ENCODE peak calls at places on chromosome 11, in nine cellular contexts. U, D, Z, Q, Y, L, O, J and I are unnamed samples. For H3K9me3, the result is how much of the 10 kb centered on the place peaks cover.

GRCh38 chr11:66365711-66366619 is 5.6 kb downstream of the SLC29A2 start:
- DNase-seq in U (no peak), D (no peak), Z (no peak), Q (no peak), Y (no peak), L (no peak), O (no peak), J (no peak), I (no peak)

GRCh38 chr11:64970731-64971151 is 1.2 kb downstream of the MAJIN start:
- DNase-seq in U (peak), D (no peak), Z (no peak), Q (peak), Y (no peak), L (no peak), O (no peak), J (no peak), I (no peak)

GRCh38 chr11:69859275-69859934 is 40.2 kb upstream of the FGF3 start:
- DNase-seq in U (no peak), D (no peak), Z (no peak), Q (peak), Y (no peak), L (no peak), O (no peak), J (no peak), I (no peak)

GRCh38 chr11:19242184-19242932 is 1.6 kb upstream of the E2F8 start:
- DNase-seq in U (no peak), D (no peak), Z (no peak), Q (no peak), Y (no peak), L (no peak), O (no peak), J (no peak), I (no peak)

GRCh38 chr11:10715571-10715970 is 22.0 kb upstream of the IRAG1 start:
- DNase-seq in U (no peak), D (no peak), Z (no peak), Q (no peak), Y (no peak), L (no peak), O (no peak), J (no peak), I (no peak)

GRCh38 chr11:102115557-102115956 is 5.3 kb downstream of the YAP1 start:
- DNase-seq in U (no peak), D (peak), Z (peak), Q (peak), Y (no peak), L (no peak), O (no peak), J (no peak), I (no peak)

GRCh38 chr11:66868726-66869291 is 11.9 kb downstream of the LRFN4 start:
- DNase-seq in U (peak), D (peak), Z (peak), Q (peak), Y (no peak), L (no peak), O (no peak), J (peak), I (peak)

GRCh38 chr11:68117896-68118470 is 3.2 kb downstream of the CHKA start:
- DNase-seq in U (no peak), D (peak), Z (no peak), Q (no peak), Y (no peak), L (no peak), O (no peak), J (no peak), I (no peak)

GRCh38 chr11:117316197-117316961 is at the start of gene BACE1:
- DNase-seq in U (peak), D (peak), Z (peak), Q (peak), Y (peak), L (peak), O (peak), J (peak), I (no peak)

GRCh38 chr11:99554232-99554903 is 533.6 kb downstream of the CNTN5 start:
- DNase-seq in U (no peak), D (no peak), Z (no peak), Q (no peak), Y (no peak), L (no peak), O (no peak), J (no peak), I (no peak)

GRCh38 chr11:36730761-36731160 is 132.7 kb upstream of the RAG2 start:
- DNase-seq in U (no peak), D (no peak), Z (no peak), Q (no peak), Y (no peak), L (no peak), O (no peak), J (no peak), I (no peak)

GRCh38 chr11:42239102-42239501 is 779.6 kb upstream of the LRRC4C start:
- DNase-seq in U (no peak), D (no peak), Z (no peak), Q (no peak), Y (no peak), L (no peak), O (no peak), J (no peak), I (no peak)

GRCh38 chr11:34869425-34869824 is 46.8 kb downstream of the APIP start:
- DNase-seq in U (no peak), D (no peak), Z (no peak), Q (peak), Y (no peak), L (no peak), O (no peak), J (no peak), I (no peak)

GRCh38 chr11:120332822-120333716 is 3.1 kb upstream of the ARHGEF12 start:
- DNase-seq in U (no peak), D (no peak), Z (no peak), Q (no peak), Y (no peak), L (no peak), O (no peak), J (no peak), I (no peak)

GRCh38 chr11:46888636-46889035 is 29.7 kb downstream of the LRP4 start:
- DNase-seq in U (no peak), D (no peak), Z (no peak), Q (no peak), Y (no peak), L (no peak), O (no peak), J (no peak), I (no peak)

GRCh38 chr11:85835729-85836128 is 19.5 kb upstream of the CCDC83 start:
- DNase-seq in U (no peak), D (no peak), Z (no peak), Q (no peak), Y (no peak), L (no peak), O (no peak), J (no peak), I (no peak)

GRCh38 chr11:102457865-102458264 is 5.3 kb upstream of the TMEM123 start:
- DNase-seq in U (no peak), D (no peak), Z (no peak), Q (no peak), Y (no peak), L (no peak), O (no peak), J (no peak), I (no peak)

GRCh38 chr11:32435511-32435946 is at the start of gene WT1:
- DNase-seq in U (no peak), D (peak), Z (no peak), Q (peak), Y (no peak), L (peak), O (no peak), J (no peak), I (no peak)

GRCh38 chr11:96013459-96014213 is 89.7 kb upstream of the MTMR2 start:
- DNase-seq in U (no peak), D (no peak), Z (no peak), Q (no peak), Y (no peak), L (no peak), O (no peak), J (no peak), I (no peak)

GRCh38 chr11:83235825-83236224 is 42.3 kb downstream of the ANKRD42 start:
- DNase-seq in U (no peak), D (peak), Z (no peak), Q (no peak), Y (no peak), L (no peak), O (no peak), J (no peak), I (no peak)

GRCh38 chr11:40338739-40339138 is 1120.7 kb downstream of the LRRC4C start:
- DNase-seq in U (no peak), D (no peak), Z (no peak), Q (peak), Y (no peak), L (no peak), O (peak), J (no peak), I (no peak)

GRCh38 chr11:74731301-74732094 is at the start of gene CHRDL2:
- DNase-seq in U (no peak), D (peak), Z (peak), Q (peak), Y (no peak), L (peak), O (no peak), J (no peak), I (no peak)

GRCh38 chr11:123020968-123021367 is 39.3 kb upstream of the BSX start:
- DNase-seq in U (no peak), D (peak), Z (peak), Q (peak), Y (no peak), L (no peak), O (peak), J (peak), I (peak)

GRCh38 chr11:126344291-126344970 is 11.1 kb upstream of the ST3GAL4 start:
- DNase-seq in U (no peak), D (no peak), Z (no peak), Q (no peak), Y (no peak), L (no peak), O (no peak), J (no peak), I (no peak)

GRCh38 chr11:99814738-99815137 is 794.0 kb downstream of the CNTN5 start:
- DNase-seq in U (no peak), D (no peak), Z (no peak), Q (peak), Y (no peak), L (no peak), O (no peak), J (no peak), I (no peak)

GRCh38 chr11:15579287-15580001 is 464.7 kb downstream of the INSC start:
- DNase-seq in U (no peak), D (no peak), Z (no peak), Q (no peak), Y (no peak), L (no peak), O (no peak), J (no peak), I (no peak)

GRCh38 chr11:17748761-17749721 is 14.5 kb downstream of the KCNC1 start:
- DNase-seq in U (no peak), D (no peak), Z (no peak), Q (no peak), Y (no peak), L (no peak), O (no peak), J (no peak), I (no peak)

GRCh38 chr11:131674051-131674755 is 303.8 kb downstream of the NTM start:
- DNase-seq in U (no peak), D (peak), Z (peak), Q (peak), Y (peak), L (peak), O (peak), J (no peak), I (peak)

GRCh38 chr11:74780277-74780870 is 31.7 kb downstream of the RNF169 start:
- DNase-seq in U (no peak), D (no peak), Z (no peak), Q (no peak), Y (no peak), L (no peak), O (no peak), J (no peak), I (no peak)

GRCh38 chr11:29018631-29019030 is 910.4 kb downstream of the METTL15 start:
- DNase-seq in U (no peak), D (no peak), Z (no peak), Q (peak), Y (peak), L (no peak), O (peak), J (no peak), I (no peak)

GRCh38 chr11:64407221-64407620 is 48.3 kb downstream of the RPS6KA4 start:
- DNase-seq in U (no peak), D (no peak), Z (no peak), Q (no peak), Y (no peak), L (no peak), O (no peak), J (no peak), I (no peak)

GRCh38 chr11:111707039-111707690 is 59.0 kb downstream of the PPP2R1B start:
- DNase-seq in U (no peak), D (no peak), Z (peak), Q (no peak), Y (no peak), L (peak), O (peak), J (no peak), I (no peak)

GRCh38 chr11:66561178-66561974 is 7.0 kb downstream of the CTSF start:
- DNase-seq in U (no peak), D (no peak), Z (no peak), Q (no peak), Y (no peak), L (no peak), O (no peak), J (no peak), I (no peak)

GRCh38 chr11:58719406-58720117 is 12.2 kb downstream of the GLYAT start:
- DNase-seq in U (no peak), D (no peak), Z (no peak), Q (no peak), Y (no peak), L (no peak), O (no peak), J (no peak), I (no peak)

GRCh38 chr11:2208691-2209369 is 37.2 kb upstream of the TH start:
- DNase-seq in U (peak), D (no peak), Z (peak), Q (peak), Y (no peak), L (no peak), O (no peak), J (no peak), I (no peak)

GRCh38 chr11:108199446-108200321 is 22.8 kb downstream of the NPAT start:
- DNase-seq in U (no peak), D (no peak), Z (no peak), Q (no peak), Y (no peak), L (no peak), O (no peak), J (no peak), I (peak)

DNA sequence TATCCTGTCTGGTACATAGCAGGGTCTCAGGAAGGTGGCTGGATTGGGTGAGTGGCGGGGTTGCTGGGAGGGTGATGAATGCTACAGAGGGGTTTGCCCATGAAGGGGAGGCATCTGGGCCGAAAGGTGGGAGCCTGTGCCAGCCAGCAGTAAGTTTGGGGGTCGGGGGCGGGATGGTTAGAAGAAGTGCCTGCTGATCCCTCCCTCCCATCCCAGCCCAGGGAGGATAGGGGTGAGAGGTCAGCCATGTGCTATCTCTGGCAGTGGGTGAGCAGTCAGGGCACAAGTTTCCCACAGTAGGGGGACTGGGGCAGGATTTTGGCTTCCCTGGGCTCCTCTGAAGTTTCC is 2.9 kb downstream of the CD82 start:
- DNase-seq in U (peak), D (no peak), Z (no peak), Q (no peak), Y (no peak), L (no peak), O (no peak), J (no peak), I (no peak)
- H3K4me3 ChIP-seq in U (no peak), D (no peak), Z (no peak), Q (no peak), Y (no peak), L (peak), O (peak), J (peak), I (peak)

DNA sequence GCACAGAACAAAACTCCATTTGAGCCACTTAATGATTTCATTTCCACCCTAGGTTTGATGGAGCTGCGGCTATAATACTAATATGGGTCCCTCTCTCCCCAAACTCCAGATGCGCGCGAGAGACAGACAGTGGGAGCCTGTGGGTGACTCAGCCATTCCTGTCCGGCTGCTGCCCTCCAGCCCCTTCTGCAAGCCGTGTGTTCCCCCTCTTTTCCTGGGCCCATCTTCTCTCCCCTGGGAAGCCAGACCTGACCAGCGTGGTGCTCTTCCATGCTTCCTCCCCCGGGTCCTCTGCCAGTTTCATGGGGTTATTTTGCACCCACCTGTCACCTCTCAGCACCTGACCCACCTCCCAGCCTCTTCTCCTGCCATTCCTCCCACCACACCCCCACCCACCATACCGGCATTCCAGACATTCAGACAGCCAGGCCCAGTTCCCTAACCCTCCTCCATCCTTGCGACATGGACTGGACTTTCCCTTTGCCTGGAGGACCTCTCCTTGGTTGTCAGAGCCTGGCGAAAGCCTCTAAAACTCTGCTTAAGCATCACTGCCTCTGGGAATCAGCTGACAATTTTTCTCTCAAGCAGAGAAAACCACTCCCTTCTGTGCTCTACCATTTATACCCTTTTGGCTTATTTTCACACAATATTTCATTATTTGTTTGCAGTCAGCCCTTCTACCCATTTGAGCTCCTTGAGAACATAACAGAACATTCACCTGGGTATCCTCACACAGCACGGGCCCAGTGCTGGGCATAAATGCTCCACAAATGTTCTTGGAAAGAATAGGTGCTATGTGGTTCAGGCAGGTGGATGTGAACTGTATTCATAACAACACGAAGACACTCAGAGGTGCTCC is 10.7 kb downstream of the SPATA19 start:
- DNase-seq in U (no peak), D (no peak), Z (no peak), Q (no peak), Y (no peak), L (no peak), O (no peak), J (no peak), I (no peak)
- H3K27ac ChIP-seq in U (no peak), D (no peak), Z (no peak), Q (no peak), Y (no peak), L (no peak), O (no peak), J (no peak), I (no peak)

GRCh38 chr11:128761339-128761738 is 67.5 kb downstream of the FLI1 start:
- DNase-seq in U (no peak), D (no peak), Z (no peak), Q (no peak), Y (no peak), L (no peak), O (no peak), J (no peak), I (no peak)
- H3K9me3 ChIP-seq in U (under half), D (under half), Z (under half), Q (under half), Y (under half), L (under half), O (under half), J (under half), I (under half)

DNA sequence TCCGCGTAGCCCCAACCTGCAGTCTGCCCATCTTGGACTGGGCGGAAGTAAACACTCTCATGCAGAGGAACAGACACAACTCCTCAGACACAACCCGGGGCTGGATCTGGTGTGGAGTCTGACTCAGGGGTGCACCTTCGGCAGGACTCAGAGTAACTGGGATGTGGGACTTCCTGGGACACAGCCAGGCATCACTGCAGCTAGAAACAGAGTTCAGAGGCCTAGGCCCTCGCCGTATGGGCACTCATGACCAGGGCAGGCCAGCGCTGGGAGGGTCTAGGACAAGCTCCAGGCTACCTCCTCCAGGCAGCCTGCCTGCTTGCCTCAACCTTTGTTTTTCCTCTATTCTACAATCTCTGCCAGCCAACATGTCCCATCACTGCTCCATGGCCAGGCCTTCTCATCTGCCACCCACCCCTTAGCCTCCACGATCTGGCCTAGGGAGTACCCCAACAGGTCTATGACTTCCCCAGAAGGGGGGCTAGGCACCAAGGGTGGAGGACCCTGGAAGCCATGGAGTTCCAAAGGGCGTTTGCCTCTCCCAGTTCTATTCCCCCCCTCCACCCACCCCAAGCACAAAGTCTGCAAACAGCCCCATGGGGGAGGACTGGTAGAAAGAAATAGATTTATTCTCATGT is 98.6 kb downstream of the PDE2A start:
- DNase-seq in U (peak), D (no peak), Z (no peak), Q (no peak), Y (no peak), L (no peak), O (no peak), J (no peak), I (no peak)
- H3K4me3 ChIP-seq in U (no peak), D (no peak), Z (no peak), Q (no peak), Y (no peak), L (no peak), O (no peak), J (no peak), I (no peak)